ENCODE peak calls at places on chromosome 7, in four cellular contexts. E is transverse colon, A is MM.1S, U is A673. Q is an unnamed sample.
A peak's percentile ranks its signal among the peaks of the same experiment; 100 is the strongest.

GRCh38 chr7:2220030-2220429 is 12.7 kb downstream of the MAD1L1 start:
- DNase-seq in E (no peak), A (no peak), U (no peak), Q (no peak)

GRCh38 chr7:73669316-73669715 is 1.7 kb downstream of the VPS37D start:
- DNase-seq in E (no peak), A (no peak), U (no peak), Q (no peak)

GRCh38 chr7:105805619-105806018 is 70.8 kb downstream of the ATXN7L1 start:
- DNase-seq in E (no peak), A (no peak), U (no peak), Q (no peak)

GRCh38 chr7:36037121-36037662 is 115.9 kb upstream of the EEPD1 start:
- DNase-seq in E (peak; percentile 37), A (no peak), U (peak; percentile 32), Q (peak; percentile 37)

GRCh38 chr7:111098011-111098925 is 7.3 kb downstream of the LRRN3 start:
- DNase-seq in E (peak; percentile 10), A (peak; percentile 91), U (peak; percentile 63), Q (peak; percentile 47)

GRCh38 chr7:38178695-38179344 is 775 bp downstream of the STARD3NL start:
- DNase-seq in E (no peak), A (no peak), U (no peak), Q (no peak)

GRCh38 chr7:124713086-124713485 is 52.5 kb downstream of the GPR37 start:
- DNase-seq in E (no peak), A (no peak), U (peak; percentile 29), Q (no peak)

GRCh38 chr7:41685684-41686083 is 17.2 kb downstream of the INHBA start:
- DNase-seq in E (no peak), A (no peak), U (no peak), Q (no peak)

GRCh38 chr7:64541438-64542359 is 21.2 kb downstream of the ZNF680 start:
- DNase-seq in E (no peak), A (no peak), U (no peak), Q (no peak)

GRCh38 chr7:117061751-117062150 is 108.5 kb downstream of the ST7 start:
- DNase-seq in E (no peak), A (no peak), U (no peak), Q (no peak)

GRCh38 chr7:104327534-104327933 is 869 bp upstream of the LHFPL3 start:
- DNase-seq in E (no peak), A (no peak), U (no peak), Q (no peak)

GRCh38 chr7:104328308-104328969 is at the start of gene LHFPL3:
- DNase-seq in E (no peak), A (no peak), U (no peak), Q (no peak)

GRCh38 chr7:104327963-104328307 is 468 bp upstream of the LHFPL3 start:
- DNase-seq in E (no peak), A (no peak), U (no peak), Q (no peak)

DNA sequence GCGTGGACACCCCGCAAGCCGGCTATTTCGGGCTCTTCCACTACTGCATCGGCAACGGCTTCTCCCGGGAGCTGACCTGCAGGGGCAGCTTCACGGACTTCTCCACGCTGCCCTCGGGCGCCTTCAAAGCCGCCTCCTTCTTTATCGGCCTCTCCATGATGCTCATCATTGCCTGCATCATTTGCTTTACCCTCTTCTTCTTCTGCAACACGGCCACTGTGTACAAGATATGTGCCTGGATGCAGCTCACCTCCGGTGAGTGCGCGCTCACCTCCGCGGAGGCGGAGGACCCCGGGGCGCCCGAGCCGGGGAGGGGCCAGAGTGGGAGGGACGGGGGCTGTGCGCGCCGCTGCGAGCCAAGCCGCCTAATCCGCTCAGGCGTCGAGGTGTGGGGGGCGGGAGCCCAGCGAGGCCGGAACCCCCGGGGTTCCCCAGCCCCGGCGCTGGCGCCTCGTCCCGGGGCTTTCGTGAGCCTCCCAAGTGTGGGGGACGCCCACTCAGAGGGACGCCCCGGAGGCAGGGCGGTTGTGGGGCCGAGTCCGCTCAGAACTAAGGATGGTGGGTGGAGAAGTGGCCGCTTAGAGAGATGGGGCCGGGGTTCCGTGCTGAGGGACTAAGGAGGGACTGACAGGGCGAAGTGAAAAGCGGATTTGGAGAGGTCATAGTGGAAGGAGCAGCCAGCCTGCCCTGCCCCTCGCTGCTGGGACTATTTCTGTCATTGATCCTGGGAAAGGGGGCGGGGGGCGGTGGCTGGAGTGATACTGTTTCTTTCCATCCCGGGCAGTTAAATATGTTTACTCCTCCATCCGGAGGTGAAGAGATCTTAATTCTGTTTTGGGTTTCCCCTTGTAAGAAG is 795 bp downstream of the LHFPL3 start:
- DNase-seq in E (no peak), A (no peak), U (no peak), Q (no peak)
- H3K4me3 ChIP-seq in E (no peak overlapping the region), A (peak overlapping the region; percentile 41), U (peak overlapping the region; percentile 3), Q (no peak overlapping the region)

GRCh38 chr7:92092210-92092609 is 42.1 kb downstream of the CYP51A1 start:
- DNase-seq in E (no peak), A (no peak), U (no peak), Q (no peak)

GRCh38 chr7:92088266-92088665 is 46.0 kb downstream of the CYP51A1 start:
- DNase-seq in E (no peak), A (no peak), U (no peak), Q (no peak)
- H3K36me3 ChIP-seq in E (no peaks in the 10 kb centered on the region), A (peaks cover 1% of the 10 kb centered on the region), U (peaks cover 76% of the 10 kb centered on the region), Q (peaks cover 31% of the 10 kb centered on the region)

DNA sequence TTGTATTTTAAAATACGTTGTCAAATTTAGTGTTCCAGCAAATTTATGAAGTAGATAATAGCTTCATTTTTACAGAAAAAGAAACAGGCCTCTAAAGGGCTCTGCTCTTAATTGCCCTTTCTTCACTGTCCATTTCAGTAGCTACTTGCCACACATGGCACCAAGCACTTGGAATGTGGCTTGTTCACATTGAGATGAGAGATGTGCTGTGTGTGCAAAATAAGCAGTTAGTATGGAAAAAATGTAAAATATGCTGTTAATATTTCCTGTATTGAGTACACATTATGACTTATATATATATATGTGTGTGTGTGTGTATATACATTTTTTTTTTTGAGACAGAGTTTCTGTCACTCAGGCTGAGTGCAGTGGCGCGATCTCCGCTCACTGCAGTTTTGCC is 19.5 kb downstream of the RBM33 start:
- DNase-seq in E (no peak), A (no peak), U (no peak), Q (no peak)
- H3K4me1 ChIP-seq in E (peaks cover 45% of the 10 kb centered on the region), A (no peaks in the 10 kb centered on the region), U (peaks cover 7% of the 10 kb centered on the region), Q (no peaks in the 10 kb centered on the region)

GRCh38 chr7:151440799-151441443 is 980 bp upstream of the CRYGN start:
- DNase-seq in E (no peak), A (no peak), U (no peak), Q (no peak)

GRCh38 chr7:151438864-151439601 is 908 bp downstream of the CRYGN start:
- DNase-seq in E (no peak), A (no peak), U (no peak), Q (no peak)

GRCh38 chr7:151442776-151443496 is 3.0 kb upstream of the CRYGN start:
- DNase-seq in E (peak; percentile 1), A (no peak), U (no peak), Q (no peak)

GRCh38 chr7:151437866-151438516 is 1.9 kb downstream of the CRYGN start:
- DNase-seq in E (no peak), A (no peak), U (no peak), Q (no peak)

GRCh38 chr7:151439855-151440798 is at the start of gene CRYGN:
- DNase-seq in E (no peak), A (no peak), U (no peak), Q (no peak)
- H3K4me3 ChIP-seq in E (no peak within 1 kb of the TSS), A (no peak within 1 kb of the TSS), U (peak within 1 kb of the TSS; percentile 29), Q (no peak within 1 kb of the TSS)

GRCh38 chr7:157263156-157263555 is 73.6 kb upstream of the DNAJB6 start:
- DNase-seq in E (no peak), A (no peak), U (no peak), Q (no peak)
- H3K36me3 ChIP-seq in E (no peaks in the 10 kb centered on the region), A (peaks cover 18% of the 10 kb centered on the region), U (peaks cover 42% of the 10 kb centered on the region), Q (peaks cover 8% of the 10 kb centered on the region)

GRCh38 chr7:129821476-129821875 is 131.3 kb downstream of the UBE2H start:
- DNase-seq in E (no peak), A (no peak), U (no peak), Q (no peak)
- H3K4me1 ChIP-seq in E (peaks cover 15% of the 10 kb centered on the region), A (no peaks in the 10 kb centered on the region), U (no peaks in the 10 kb centered on the region), Q (peaks cover 10% of the 10 kb centered on the region)

DNA sequence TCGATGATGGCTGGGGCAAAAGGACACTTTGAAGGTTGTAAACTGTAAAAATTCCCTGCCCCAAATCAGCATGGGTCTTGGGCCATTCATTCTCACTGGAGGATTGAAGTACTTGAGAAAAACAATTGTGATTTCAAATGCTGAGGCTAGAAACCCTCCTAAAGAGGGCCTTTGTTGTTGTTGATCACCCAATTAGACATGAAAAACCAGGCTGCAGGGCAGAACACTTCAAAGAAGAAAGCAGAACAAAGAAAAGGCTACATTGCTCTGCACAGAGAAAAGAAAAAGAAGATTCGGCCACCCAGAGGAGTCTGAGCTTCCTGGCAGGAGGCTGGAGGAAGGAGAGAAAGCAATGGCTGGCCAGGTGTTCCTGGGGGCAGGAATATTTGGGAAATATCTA is 143.1 kb downstream of the NPY start:
- DNase-seq in E (no peak), A (no peak), U (no peak), Q (no peak)
- H3K4me3 ChIP-seq in E (no peak overlapping the region), A (no peak overlapping the region), U (no peak overlapping the region), Q (no peak overlapping the region)

GRCh38 chr7:3493499-3493898 is 192.4 kb downstream of the SDK1 start:
- DNase-seq in E (no peak), A (peak; percentile 24), U (peak; percentile 35), Q (no peak)
- H3K36me3 ChIP-seq in E (no peaks in the 10 kb centered on the region), A (no peaks in the 10 kb centered on the region), U (no peaks in the 10 kb centered on the region), Q (no peaks in the 10 kb centered on the region)

GRCh38 chr7:43625453-43625852 is 42.5 kb downstream of the STK17A start:
- DNase-seq in E (no peak), A (peak; percentile 63), U (no peak), Q (no peak)

GRCh38 chr7:43625977-43626376 is 43.1 kb downstream of the STK17A start:
- DNase-seq in E (no peak), A (no peak), U (no peak), Q (no peak)

GRCh38 chr7:43618073-43618472 is 35.2 kb downstream of the STK17A start:
- DNase-seq in E (no peak), A (no peak), U (peak; percentile 69), Q (no peak)

GRCh38 chr7:43619213-43620012 is 36.5 kb downstream of the STK17A start:
- DNase-seq in E (no peak), A (no peak), U (no peak), Q (no peak)

DNA sequence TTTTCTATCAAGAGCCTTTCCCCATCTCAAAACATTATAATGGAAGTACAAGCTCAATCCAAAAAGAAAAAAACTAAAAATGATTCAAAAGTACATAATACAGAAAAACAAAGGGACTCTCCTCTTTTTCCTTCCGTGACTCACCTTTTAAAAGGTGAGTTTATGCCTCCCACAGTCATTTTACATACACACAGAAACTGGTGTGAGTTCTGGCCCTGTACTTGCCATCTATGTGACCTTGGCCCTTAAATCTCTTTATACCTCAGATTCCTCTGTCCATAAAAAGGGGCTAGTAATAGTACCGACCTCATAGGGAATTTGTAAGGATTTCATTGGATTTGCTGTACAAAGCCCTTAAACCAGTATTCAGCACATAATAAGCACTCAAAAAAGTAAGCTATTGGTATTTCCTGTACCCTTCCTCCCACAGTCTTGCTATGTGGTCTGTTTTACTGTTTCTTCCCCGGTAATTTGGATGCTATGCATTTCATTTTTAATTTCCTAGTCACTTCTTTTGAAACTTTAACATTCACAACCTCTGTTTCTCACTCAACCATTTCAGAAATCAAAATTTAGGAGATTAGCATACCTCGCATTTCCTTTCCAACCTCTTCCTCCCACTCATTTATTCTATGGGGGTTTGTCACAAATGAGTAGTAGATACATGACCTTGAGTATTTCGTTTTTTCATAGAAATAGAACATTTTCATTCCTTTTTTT is 39.0 kb downstream of the STK17A start:
- DNase-seq in E (no peak), A (no peak), U (peak; percentile 91), Q (no peak)
- H3K4me1 ChIP-seq in E (peaks cover 3% of the 10 kb centered on the region), A (peaks cover 19% of the 10 kb centered on the region), U (peaks cover 79% of the 10 kb centered on the region), Q (no peaks in the 10 kb centered on the region)